ENCODE peak calls at places on chromosomes 7 and 10, in five cellular contexts. One of them, this sample, is unnamed.

GRCh38 chr10:58475322-58476277 is 37.1 kb upstream of the BICC1 start:
- DNase-seq in neuronal stem cell: no peak
- DNase-seq in GM23338: no peak
- DNase-seq in HepG2: no peak
- DNase-seq in OCI-LY7: no peak
- DNase-seq in this sample: no peak

GRCh38 chr7:38476764-38477163 is 154.4 kb downstream of the AMPH start:
- DNase-seq in HepG2: no peak
- DNase-seq in OCI-LY7: no peak
- DNase-seq in GM23338: no peak
- DNase-seq in neuronal stem cell: no peak
- DNase-seq in this sample: no peak

GRCh38 chr7:128120116-128120515 is 88.9 kb upstream of the LRRC4 start:
- DNase-seq in OCI-LY7: no peak
- DNase-seq in neuronal stem cell: no peak
- DNase-seq in GM23338: no peak
- DNase-seq in HepG2: no peak
- DNase-seq in this sample: no peak

GRCh38 chr10:110860576-110861241 is 11.0 kb upstream of the PDCD4 start:
- DNase-seq in OCI-LY7: peak; percentile 74
- DNase-seq in neuronal stem cell: no peak
- DNase-seq in GM23338: no peak
- DNase-seq in HepG2: peak; percentile 34
- DNase-seq in this sample: no peak

GRCh38 chr7:26675143-26675887 is 189.1 kb downstream of the SKAP2 start:
- DNase-seq in GM23338: no peak
- DNase-seq in HepG2: no peak
- DNase-seq in neuronal stem cell: no peak
- DNase-seq in OCI-LY7: no peak
- DNase-seq in this sample: no peak

GRCh38 chr10:3106908-3107425 is 39.6 kb downstream of the PFKP start:
- DNase-seq in neuronal stem cell: no peak
- DNase-seq in OCI-LY7: no peak
- DNase-seq in HepG2: no peak
- DNase-seq in GM23338: no peak
- DNase-seq in this sample: no peak

GRCh38 chr10:47366731-47367460 is 17.2 kb downstream of the ZNF488 start:
- DNase-seq in OCI-LY7: no peak
- DNase-seq in neuronal stem cell: no peak
- DNase-seq in HepG2: no peak
- DNase-seq in GM23338: no peak
- DNase-seq in this sample: no peak

GRCh38 chr7:26065652-26066051 is 86.3 kb upstream of the NFE2L3 start:
- DNase-seq in neuronal stem cell: no peak
- DNase-seq in HepG2: no peak
- DNase-seq in OCI-LY7: no peak
- DNase-seq in GM23338: no peak
- DNase-seq in this sample: no peak

GRCh38 chr10:12614390-12615003 is 265.1 kb downstream of the CAMK1D start:
- DNase-seq in OCI-LY7: no peak
- DNase-seq in GM23338: no peak
- DNase-seq in HepG2: no peak
- DNase-seq in neuronal stem cell: no peak
- DNase-seq in this sample: no peak

GRCh38 chr7:132178393-132178765 is 397.9 kb downstream of the PLXNA4 start:
- DNase-seq in OCI-LY7: no peak
- DNase-seq in GM23338: no peak
- DNase-seq in neuronal stem cell: no peak
- DNase-seq in HepG2: no peak
- DNase-seq in this sample: no peak

GRCh38 chr7:164882-165660 is 27.3 kb upstream of the FAM20C start:
- DNase-seq in HepG2: no peak
- DNase-seq in GM23338: no peak
- DNase-seq in neuronal stem cell: no peak
- DNase-seq in OCI-LY7: no peak
- DNase-seq in this sample: no peak

GRCh38 chr7:99380032-99380822 is 5.7 kb downstream of the ARPC1B start:
- DNase-seq in GM23338: peak; percentile 49
- DNase-seq in HepG2: no peak
- DNase-seq in OCI-LY7: peak; percentile 82
- DNase-seq in neuronal stem cell: no peak
- DNase-seq in this sample: no peak
- H3K4me2 ChIP-seq in GM23338: peak overlapping the region; percentile 60
- H3K4me2 ChIP-seq in HepG2: peak overlapping the region; percentile 86
- H3K4me2 ChIP-seq in OCI-LY7: peak overlapping the region; percentile 90
- H3K4me2 ChIP-seq in neuronal stem cell: no peak overlapping the region
- H3K4me2 ChIP-seq in this sample: no peak overlapping the region

GRCh38 chr10:5632430-5632829 is 34.0 kb downstream of the ASB13 start:
- DNase-seq in OCI-LY7: no peak
- DNase-seq in GM23338: no peak
- DNase-seq in neuronal stem cell: no peak
- DNase-seq in HepG2: peak; percentile 80
- DNase-seq in this sample: no peak
- H3K27ac ChIP-seq in OCI-LY7: no peak overlapping the region
- H3K27ac ChIP-seq in GM23338: no peak overlapping the region
- H3K27ac ChIP-seq in neuronal stem cell: no peak overlapping the region
- H3K27ac ChIP-seq in HepG2: no peak overlapping the region
- H3K27ac ChIP-seq in this sample: no peak overlapping the region

GRCh38 chr7:149239345-149240143 is at the start of gene ZNF212:
- DNase-seq in HepG2: peak; percentile 86
- DNase-seq in neuronal stem cell: peak; percentile 86
- DNase-seq in OCI-LY7: peak; percentile 92
- DNase-seq in GM23338: peak; percentile 96
- DNase-seq in this sample: peak; percentile 95

GRCh38 chr7:149241695-149242094 is 2.2 kb downstream of the ZNF212 start:
- DNase-seq in OCI-LY7: no peak
- DNase-seq in neuronal stem cell: no peak
- DNase-seq in HepG2: no peak
- DNase-seq in GM23338: no peak
- DNase-seq in this sample: no peak

GRCh38 chr7:149240637-149241036 is 1.2 kb downstream of the ZNF212 start:
- DNase-seq in GM23338: no peak
- DNase-seq in OCI-LY7: no peak
- DNase-seq in neuronal stem cell: no peak
- DNase-seq in HepG2: no peak
- DNase-seq in this sample: no peak

GRCh38 chr7:149237502-149237901 is 1.9 kb upstream of the ZNF212 start:
- DNase-seq in OCI-LY7: no peak
- DNase-seq in GM23338: no peak
- DNase-seq in neuronal stem cell: no peak
- DNase-seq in HepG2: no peak
- DNase-seq in this sample: no peak

DNA sequence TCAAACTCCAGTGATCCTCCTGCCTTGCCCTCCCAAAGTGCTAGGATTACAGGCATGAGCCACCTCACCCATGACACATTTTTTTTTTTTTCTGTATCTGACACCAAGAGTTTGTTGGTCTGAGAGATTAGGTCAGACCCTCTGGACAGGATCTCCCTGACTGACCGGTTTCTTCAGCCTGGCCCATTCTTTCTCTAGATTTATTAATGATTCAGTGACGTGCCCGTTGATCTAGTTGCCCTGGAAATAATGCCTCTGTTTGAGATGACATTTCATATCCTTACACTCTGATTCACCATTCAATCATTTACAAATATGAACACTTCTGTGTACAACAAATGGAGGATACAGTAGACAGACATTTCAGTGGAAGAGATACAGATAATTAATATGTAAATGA is 1.4 kb upstream of the ZNF212 start:
- DNase-seq in HepG2: no peak
- DNase-seq in OCI-LY7: no peak
- DNase-seq in GM23338: no peak
- DNase-seq in neuronal stem cell: no peak
- DNase-seq in this sample: no peak
- H3K4me2 ChIP-seq in HepG2: no peak overlapping the region
- H3K4me2 ChIP-seq in OCI-LY7: no peak overlapping the region
- H3K4me2 ChIP-seq in GM23338: no peak overlapping the region
- H3K4me2 ChIP-seq in neuronal stem cell: no peak overlapping the region
- H3K4me2 ChIP-seq in this sample: no peak overlapping the region

GRCh38 chr7:157347217-157347904 is 10.6 kb downstream of the DNAJB6 start:
- DNase-seq in HepG2: no peak
- DNase-seq in GM23338: no peak
- DNase-seq in OCI-LY7: no peak
- DNase-seq in neuronal stem cell: no peak
- DNase-seq in this sample: no peak
- H3K27ac ChIP-seq in HepG2: no peak overlapping the region
- H3K27ac ChIP-seq in GM23338: peak overlapping the region; percentile 53
- H3K27ac ChIP-seq in OCI-LY7: no peak overlapping the region
- H3K27ac ChIP-seq in neuronal stem cell: no peak overlapping the region
- H3K27ac ChIP-seq in this sample: no peak overlapping the region

DNA sequence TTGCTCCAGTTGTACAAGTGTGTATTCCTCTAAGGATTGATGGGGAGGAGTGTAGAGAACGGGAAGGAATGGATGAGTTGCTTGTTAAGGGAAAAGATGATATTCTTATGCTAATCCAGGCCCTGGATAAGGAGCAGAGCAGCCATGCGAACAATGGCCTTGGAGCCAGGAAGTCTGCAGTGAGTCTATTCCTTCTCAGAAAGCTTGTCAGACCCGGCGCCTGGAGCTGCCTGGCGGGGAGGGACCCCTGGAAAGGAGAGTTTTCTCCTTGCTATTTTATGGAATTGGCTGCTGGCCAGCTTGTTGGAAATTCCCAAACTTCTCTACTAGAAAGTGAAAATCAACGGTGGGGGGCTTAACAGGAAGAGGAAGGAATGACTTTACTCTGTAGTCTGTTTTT is 89.1 kb downstream of the MMRN2 start:
- DNase-seq in OCI-LY7: no peak
- DNase-seq in neuronal stem cell: peak; percentile 39
- DNase-seq in HepG2: no peak
- DNase-seq in GM23338: peak; percentile 95
- DNase-seq in this sample: peak; percentile 83
- H3K4me2 ChIP-seq in OCI-LY7: no peak overlapping the region
- H3K4me2 ChIP-seq in neuronal stem cell: no peak overlapping the region
- H3K4me2 ChIP-seq in HepG2: no peak overlapping the region
- H3K4me2 ChIP-seq in GM23338: peak overlapping the region; percentile 50
- H3K4me2 ChIP-seq in this sample: peak overlapping the region; percentile 51

GRCh38 chr10:102280397-102281015 is 35.2 kb downstream of the GBF1 start:
- DNase-seq in GM23338: no peak
- DNase-seq in OCI-LY7: no peak
- DNase-seq in neuronal stem cell: no peak
- DNase-seq in HepG2: no peak
- DNase-seq in this sample: no peak
- H3K27ac ChIP-seq in GM23338: no peak overlapping the region
- H3K27ac ChIP-seq in OCI-LY7: no peak overlapping the region
- H3K27ac ChIP-seq in neuronal stem cell: no peak overlapping the region
- H3K27ac ChIP-seq in HepG2: no peak overlapping the region
- H3K27ac ChIP-seq in this sample: no peak overlapping the region

GRCh38 chr7:117875566-117875965 is 2.3 kb upstream of the CTTNBP2 start:
- DNase-seq in neuronal stem cell: peak; percentile 32
- DNase-seq in OCI-LY7: no peak
- DNase-seq in GM23338: peak; percentile 89
- DNase-seq in HepG2: no peak
- DNase-seq in this sample: peak; percentile 84
- H3K4me2 ChIP-seq in neuronal stem cell: no peak overlapping the region
- H3K4me2 ChIP-seq in OCI-LY7: no peak overlapping the region
- H3K4me2 ChIP-seq in GM23338: no peak overlapping the region
- H3K4me2 ChIP-seq in HepG2: no peak overlapping the region
- H3K4me2 ChIP-seq in this sample: peak overlapping the region; percentile 60

This sample was measured in neural progenitor cell.